ENCODE peak calls at places on chromosome 10, in seven cellular contexts. K is dermis blood vessel endothelial cell; C is hypothalamus; T is HEK293T; O is erythroblast; R is CD4-positive, alpha-beta memory T cell; U is AG09319. B is an unnamed sample.

GRCh38 chr10:83666762-83667161 is 472.5 kb upstream of the GHITM start:
- DNase-seq in O (no peak), C (no peak), U (no peak), T (no peak), K (no peak), R (no peak), B (no peak)

GRCh38 chr10:43128958-43129706 is 9.1 kb upstream of the CSGALNACT2 start:
- DNase-seq in C (no peak), T (no peak), R (no peak), O (no peak), U (peak; percentile 93), K (peak; percentile 56), B (peak; percentile 64)

GRCh38 chr10:61978965-61979364 is 77.5 kb downstream of the ARID5B start:
- DNase-seq in R (no peak), U (no peak), O (no peak), K (no peak), C (no peak), T (no peak), B (no peak)

GRCh38 chr10:50636576-50636975 is 12.8 kb upstream of the SGMS1 start:
- DNase-seq in U (no peak), C (no peak), O (no peak), R (peak; percentile 68), K (no peak), T (no peak), B (peak; percentile 11)

GRCh38 chr10:77006836-77007511 is 630.6 kb downstream of the KCNMA1 start:
- DNase-seq in O (no peak), U (no peak), R (no peak), C (no peak), T (no peak), K (no peak), B (no peak)

GRCh38 chr10:128599030-128599429 is 472.8 kb upstream of the MKI67 start:
- DNase-seq in C (no peak), O (no peak), U (no peak), T (no peak), R (no peak), K (no peak), B (no peak)

GRCh38 chr10:77030408-77030717 is 607.2 kb downstream of the KCNMA1 start:
- DNase-seq in O (no peak), U (no peak), C (no peak), T (no peak), K (no peak), R (no peak), B (no peak)

GRCh38 chr10:121293121-121293520 is 305.1 kb downstream of the FGFR2 start:
- DNase-seq in K (no peak), R (no peak), U (no peak), C (no peak), T (no peak), O (no peak), B (no peak)

GRCh38 chr10:21191512-21191911 is 294.4 kb upstream of the NEBL start:
- DNase-seq in C (no peak), R (no peak), K (peak; percentile 70), U (no peak), T (no peak), O (no peak), B (no peak)

GRCh38 chr10:76973515-76974289 is 663.9 kb downstream of the KCNMA1 start:
- DNase-seq in T (no peak), O (no peak), K (no peak), C (no peak), R (no peak), U (peak; percentile 38), B (no peak)

GRCh38 chr10:14017380-14017943 is 313.3 kb downstream of the FRMD4A start:
- DNase-seq in T (no peak), C (no peak), K (no peak), U (no peak), R (no peak), O (no peak), B (no peak)

GRCh38 chr10:69639291-69640195 is 9.5 kb downstream of the FAM241B start:
- DNase-seq in U (peak; percentile 20), O (peak; percentile 80), K (peak; percentile 83), C (peak; percentile 63), R (peak; percentile 70), T (peak; percentile 70), B (peak; percentile 57)

GRCh38 chr10:124560377-124560776 is 98.8 kb downstream of the LHPP start:
- DNase-seq in K (no peak), U (no peak), T (no peak), C (peak; percentile 26), R (no peak), O (no peak), B (no peak)

GRCh38 chr10:74227697-74228424 is 76.8 kb downstream of the ADK start:
- DNase-seq in T (no peak), U (no peak), K (peak; percentile 93), R (peak; percentile 28), C (no peak), O (no peak), B (peak; percentile 27)

GRCh38 chr10:6019796-6020195 is 42.4 kb downstream of the IL2RA start:
- DNase-seq in K (no peak), R (no peak), T (no peak), C (no peak), U (no peak), O (no peak), B (peak; percentile 16)

GRCh38 chr10:129893690-129894089 is 70.4 kb downstream of the EBF3 start:
- DNase-seq in K (no peak), R (no peak), U (no peak), C (no peak), O (no peak), T (no peak), B (no peak)

GRCh38 chr10:70575486-70575873 is 27.1 kb downstream of the PRF1 start:
- DNase-seq in O (no peak), R (no peak), K (peak; percentile 13), C (no peak), T (no peak), U (no peak), B (no peak)

GRCh38 chr10:100882681-100883321 is 30.0 kb upstream of the SLF2 start:
- DNase-seq in K (peak; percentile 84), U (no peak), C (no peak), R (no peak), T (no peak), O (no peak), B (no peak)